ENCODE peak calls at places on chromosomes 4 and X, in four cellular contexts. D is GM12878, T is HepG2, V is K562. B is an unnamed sample.

GRCh38 chr4:5919571-5919970 is 26.7 kb upstream of the CRMP1 start:
- DNase-seq in D (no peak), T (no peak), V (no peak), B (no peak)

GRCh38 chr4:101355767-101356702 is 8.7 kb upstream of the PPP3CA start:
- DNase-seq in D (no peak), T (peak; percentile 81), V (no peak), B (no peak)

GRCh38 chrX:129606918-129607317 is 47.8 kb downstream of the APLN start:
- DNase-seq in D (peak; percentile 13), T (peak; percentile 30), V (peak; percentile 65), B (peak; percentile 82)

GRCh38 chrX:21745756-21746155 is 12.2 kb downstream of the SMPX start:
- DNase-seq in D (no peak), T (no peak), V (peak; percentile 9), B (peak; percentile 28)

GRCh38 chr4:96052827-96053226 is 212.9 kb downstream of the PDHA2 start:
- DNase-seq in D (no peak), T (no peak), V (peak; percentile 2), B (no peak)

GRCh38 chr4:33649015-33649414 is 2595.3 kb downstream of the ARAP2 start:
- DNase-seq in D (no peak), T (no peak), V (no peak), B (no peak)

GRCh38 chr4:165931741-165932140 is 58.7 kb downstream of the TLL1 start:
- DNase-seq in D (no peak), T (no peak), V (no peak), B (no peak)

GRCh38 chr4:53780736-53781400 is 189.6 kb upstream of the LNX1 start:
- DNase-seq in D (no peak), T (no peak), V (no peak), B (no peak)

GRCh38 chr4:11079171-11079570 is 349.5 kb downstream of the HS3ST1 start:
- DNase-seq in D (no peak), T (no peak), V (no peak), B (no peak)

GRCh38 chrX:32483534-32484136 is 727.7 kb downstream of the DMD start:
- DNase-seq in D (no peak), T (no peak), V (no peak), B (no peak)

GRCh38 chr4:26692014-26692726 is 108.3 kb downstream of the TBC1D19 start:
- DNase-seq in D (no peak), T (no peak), V (peak; percentile 63), B (no peak)

GRCh38 chr4:165625281-165625680 is 246.5 kb downstream of the CPE start:
- DNase-seq in D (no peak), T (no peak), V (no peak), B (no peak)

GRCh38 chr4:107688421-107688820 is 31.6 kb downstream of the PAPSS1 start:
- DNase-seq in D (no peak), T (no peak), V (no peak), B (no peak)

GRCh38 chrX:7146703-7147430 is 645 bp upstream of the STS start:
- DNase-seq in D (no peak), T (no peak), V (peak; percentile 42), B (no peak)

GRCh38 chr4:124762956-124763355 is 50.4 kb upstream of the ANKRD50 start:
- DNase-seq in D (no peak), T (no peak), V (no peak), B (no peak)

GRCh38 chr4:150123982-150124670 is 45.9 kb downstream of the DCLK2 start:
- DNase-seq in D (no peak), T (no peak), V (no peak), B (no peak)

GRCh38 chr4:148034821-148035220 is 302.9 kb downstream of the ARHGAP10 start:
- DNase-seq in D (no peak), T (no peak), V (no peak), B (no peak)

GRCh38 chrX:43500240-43500639 is 155.9 kb upstream of the MAOA start:
- DNase-seq in D (no peak), T (no peak), V (no peak), B (no peak)

GRCh38 chrX:77451041-77451440 is 3.9 kb downstream of the FGF16 start:
- DNase-seq in D (no peak), T (no peak), V (no peak), B (no peak)

GRCh38 chr4:147138171-147138570 is 192.5 kb upstream of the TTC29 start:
- DNase-seq in D (no peak), T (no peak), V (no peak), B (no peak)

GRCh38 chrX:30748337-30748960 is 95.2 kb downstream of the GK start:
- DNase-seq in D (no peak), T (peak; percentile 50), V (peak; percentile 20), B (no peak)

GRCh38 chr4:119212964-119213606 is 572 bp downstream of the USP53 start:
- DNase-seq in D (peak; percentile 12), T (peak; percentile 88), V (peak; percentile 82), B (peak; percentile 79)

GRCh38 chrX:149829751-149830191 is 48.0 kb downstream of the MAGEA9 start:
- DNase-seq in D (peak; percentile 35), T (no peak), V (no peak), B (no peak)

GRCh38 chr4:47929682-47930201 is 15.4 kb upstream of the NFXL1 start:
- DNase-seq in D (no peak), T (no peak), V (no peak), B (no peak)

GRCh38 chr4:80058740-80059139 is 14.3 kb downstream of the ANTXR2 start:
- DNase-seq in D (peak; percentile 89), T (no peak), V (peak; percentile 26), B (no peak)

GRCh38 chr4:140095694-140096482 is 58.1 kb downstream of the MAML3 start:
- DNase-seq in D (no peak), T (no peak), V (no peak), B (no peak)

GRCh38 chrX:85024044-85024443 is 20.4 kb downstream of the APOOL start:
- DNase-seq in D (no peak), T (no peak), V (no peak), B (no peak)

GRCh38 chr4:15778191-15778741 is at the start of gene CD38:
- DNase-seq in D (peak; percentile 67), T (no peak), V (no peak), B (no peak)

GRCh38 chr4:3315566-3315965 is 22.7 kb downstream of the RGS12 start:
- DNase-seq in D (no peak), T (no peak), V (no peak), B (no peak)

GRCh38 chr4:153115322-153116100 is 88.7 kb upstream of the TRIM2 start:
- DNase-seq in D (peak; percentile 79), T (peak; percentile 11), V (no peak), B (no peak)

GRCh38 chr4:93764647-93765246 is 63.8 kb upstream of the ATOH1 start:
- DNase-seq in D (no peak), T (peak; percentile 18), V (peak; percentile 46), B (peak; percentile 48)

GRCh38 chrX:106436695-106437094 is 175.1 kb upstream of the RADX start:
- DNase-seq in D (no peak), T (no peak), V (no peak), B (no peak)

GRCh38 chrX:9510366-9510765 is 45.5 kb downstream of the TBL1X start:
- DNase-seq in D (no peak), T (no peak), V (no peak), B (no peak)

GRCh38 chr4:184189966-184190365 is 27.7 kb downstream of the ENPP6 start:
- DNase-seq in D (no peak), T (no peak), V (no peak), B (no peak)

GRCh38 chr4:165656829-165657467 is 216.1 kb upstream of the TLL1 start:
- DNase-seq in D (no peak), T (no peak), V (no peak), B (no peak)

DNA sequence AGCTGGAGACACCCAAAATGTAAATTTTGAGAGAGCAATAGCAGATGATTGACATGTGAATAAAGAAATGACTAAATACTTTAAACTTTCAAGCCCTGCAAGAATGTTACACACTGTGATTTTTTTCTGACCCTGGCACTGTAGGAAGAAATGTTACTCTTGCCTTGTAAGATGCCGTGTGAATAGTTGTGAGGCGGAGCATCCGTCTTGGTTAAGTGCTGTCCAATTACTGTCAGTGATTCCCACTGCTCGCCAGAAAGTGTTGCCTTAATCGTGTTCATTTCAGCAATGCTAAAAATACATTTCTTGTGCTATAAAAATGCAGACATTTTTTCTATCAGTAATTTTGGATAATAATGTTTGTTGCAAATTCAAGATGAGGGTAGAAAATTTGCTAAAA is 1248.1 kb downstream of the RAPGEF2 start:
- DNase-seq in D (no peak), T (no peak), V (no peak), B (no peak)
- TF ChIP-seq FOXM1 in D (no peak), T (no peak), V (no peak), B (no peak)

DNA sequence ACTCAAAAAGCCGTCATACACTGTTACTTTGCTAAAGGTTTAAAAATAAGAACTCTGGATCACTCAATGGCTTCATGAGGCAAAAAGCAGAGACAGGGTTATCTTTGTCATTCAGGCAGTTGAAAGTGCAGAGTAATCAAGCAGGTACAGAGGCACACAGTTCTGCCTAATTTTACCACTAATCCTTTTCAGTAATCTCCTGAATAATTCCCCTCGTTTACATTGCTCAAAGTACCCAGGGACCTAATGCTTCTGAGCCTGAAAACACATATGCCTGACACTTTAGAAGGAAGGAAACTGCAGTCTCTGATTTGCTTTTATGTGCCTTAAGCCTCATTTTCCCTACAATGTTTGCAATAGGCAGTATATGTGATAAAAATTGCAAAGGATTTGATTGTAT is 71.4 kb upstream of the TRAM1L1 start:
- DNase-seq in D (no peak), T (no peak), V (no peak), B (no peak)
- TF ChIP-seq TARDBP in D (no peak), T (no peak), V (no peak), B (no peak)

GRCh38 chrX:140504371-140505324 is at the start of gene SOX3:
- DNase-seq in D (no peak), T (no peak), V (no peak), B (no peak)
- TF ChIP-seq SP1 in D (no peak), T (no peak), V (no peak), B (no peak)

GRCh38 chr4:98657531-98658286 is 702 bp downstream of the TSPAN5 start:
- DNase-seq in D (no peak), T (no peak), V (peak; percentile 22), B (peak; percentile 65)
- TF ChIP-seq FOXM1 in D (no peak), T (no peak), V (no peak), B (no peak)

DNA sequence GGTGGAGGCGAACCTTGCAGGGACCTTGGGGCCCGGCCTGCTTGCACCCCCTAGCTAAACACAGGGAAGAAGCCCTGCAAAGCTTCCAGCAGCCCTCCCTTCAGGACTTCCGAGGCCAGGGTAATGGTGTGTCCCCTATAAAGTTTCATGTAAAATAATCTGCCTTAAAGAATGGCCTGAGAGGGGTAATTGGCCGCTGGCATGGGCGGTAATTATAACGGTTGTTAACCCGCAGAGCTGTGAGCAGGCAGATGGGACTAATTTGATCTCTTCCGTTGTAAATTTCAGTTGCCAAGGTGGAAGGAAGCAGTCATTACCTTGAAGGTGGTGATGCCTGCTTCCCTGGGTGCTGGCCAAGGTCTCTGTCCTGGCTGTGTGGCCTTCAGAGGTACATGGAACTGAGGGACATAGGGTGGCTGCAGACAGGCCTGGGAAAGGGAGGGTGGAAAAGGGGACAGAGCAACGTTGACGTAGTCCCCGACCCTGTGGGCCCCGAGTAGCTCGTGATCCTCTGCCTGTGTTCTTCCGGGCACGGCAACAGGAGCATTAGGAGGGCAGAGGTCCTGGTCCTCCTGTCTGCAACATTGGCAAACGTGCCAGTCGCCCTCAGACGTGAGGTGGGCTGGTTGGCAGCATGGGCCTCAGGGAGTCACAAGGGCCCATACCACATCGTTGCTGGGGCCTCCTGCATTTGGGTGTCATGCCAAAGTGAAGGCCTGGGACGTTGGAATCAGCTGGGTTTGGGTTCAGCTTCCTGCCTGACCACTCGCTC is 92.0 kb downstream of the PSAPL1 start:
- DNase-seq in D (no peak), T (no peak), V (no peak), B (no peak)
- TF ChIP-seq TARDBP in D (no peak), T (no peak), V (no peak), B (no peak)